ENCODE peak calls at places on chromosomes 3 and 15, in five cellular contexts. J, S, U, H and P are unnamed samples. For H3K9me3, the result is how much of the 10 kb centered on the place peaks cover.

GRCh38 chr15:67531379-67532059 is 10.6 kb downstream of the C15orf61 start:
- DNase-seq in H (no peak), J (no peak), S (no peak), U (no peak), P (no peak)

GRCh38 chr15:87528873-87529272 is 727.7 kb downstream of the NTRK3 start:
- DNase-seq in H (no peak), J (no peak), U (no peak), S (no peak), P (no peak)

GRCh38 chr3:55622116-55622515 is 135.0 kb upstream of the WNT5A start:
- DNase-seq in H (no peak), J (no peak), S (no peak), U (no peak), P (no peak)

GRCh38 chr3:155963557-155963956 is 93.1 kb downstream of the GMPS start:
- DNase-seq in H (no peak), U (no peak), J (no peak), S (no peak), P (no peak)

GRCh38 chr3:195558602-195559001 is 15.5 kb upstream of the PPP1R2 start:
- DNase-seq in S (no peak), U (no peak), H (no peak), J (no peak), P (no peak)

GRCh38 chr3:53570709-53571108 is 76.3 kb downstream of the CACNA1D start:
- DNase-seq in U (peak), J (no peak), S (no peak), H (no peak), P (no peak)

GRCh38 chr3:77169844-77170243 is 129.9 kb downstream of the ROBO2 start:
- DNase-seq in H (no peak), U (no peak), S (no peak), J (no peak), P (no peak)

GRCh38 chr3:51530485-51530884 is 8.0 kb upstream of the RAD54L2 start:
- DNase-seq in U (no peak), H (no peak), S (no peak), J (no peak), P (no peak)

GRCh38 chr3:191141728-191142127 is 57.3 kb upstream of the OSTN start:
- DNase-seq in H (no peak), U (no peak), S (no peak), J (no peak), P (no peak)

GRCh38 chr3:36461588-36461987 is 81.3 kb downstream of the STAC start:
- DNase-seq in U (no peak), H (no peak), S (no peak), J (no peak), P (no peak)

GRCh38 chr15:66749841-66750575 is 48.0 kb downstream of the SMAD6 start:
- DNase-seq in S (no peak), J (no peak), H (no peak), U (peak), P (peak)

GRCh38 chr3:195762611-195763247 is 42.0 kb downstream of the MUC20 start:
- DNase-seq in J (no peak), H (no peak), U (no peak), S (no peak), P (no peak)

GRCh38 chr3:32996755-32997091 is 45.3 kb downstream of the CCR4 start:
- DNase-seq in H (no peak), S (no peak), J (no peak), U (no peak), P (no peak)

GRCh38 chr3:192031941-192032340 is 571.0 kb downstream of the PYDC2 start:
- DNase-seq in H (no peak), U (no peak), S (no peak), J (no peak), P (no peak)

GRCh38 chr3:44966795-44967278 is 9.1 kb downstream of the ZDHHC3 start:
- DNase-seq in U (no peak), H (peak), J (no peak), S (peak), P (no peak)

GRCh38 chr3:134228035-134228434 is 22.6 kb downstream of the RYK start:
- DNase-seq in H (no peak), U (no peak), J (no peak), S (no peak), P (no peak)
- H3K9me3 ChIP-seq in H (under half), U (under half), J (under half), S (under half), P (under half)

GRCh38 chr3:40534283-40534682 is 9.5 kb downstream of the ZNF621 start:
- DNase-seq in S (no peak), H (no peak), U (no peak), J (no peak), P (no peak)
- H3K9me3 ChIP-seq in S (under half), H (under half), U (under half), J (half or more), P (under half)

GRCh38 chr15:95365615-95366107 is 964.8 kb upstream of the NR2F2 start:
- DNase-seq in J (no peak), H (no peak), U (peak), S (no peak), P (no peak)

GRCh38 chr15:95371664-95372063 is 958.8 kb upstream of the NR2F2 start:
- DNase-seq in S (no peak), U (no peak), H (no peak), J (no peak), P (no peak)

GRCh38 chr15:95368211-95368610 is 962.3 kb upstream of the NR2F2 start:
- DNase-seq in J (no peak), H (no peak), U (peak), S (no peak), P (no peak)

GRCh38 chr15:95363636-95364035 is 966.9 kb upstream of the NR2F2 start:
- DNase-seq in H (no peak), S (no peak), U (no peak), J (no peak), P (no peak)

GRCh38 chr15:95369202-95369601 is 961.3 kb upstream of the NR2F2 start:
- DNase-seq in J (no peak), H (no peak), U (no peak), S (no peak), P (no peak)
- H3K9me3 ChIP-seq in J (under half), H (under half), U (under half), S (under half), P (under half)

GRCh38 chr3:138640537-138640936 is 32.0 kb downstream of the FAIM start:
- DNase-seq in H (no peak), U (no peak), J (no peak), S (no peak), P (no peak)
- H3K9me3 ChIP-seq in H (under half), U (under half), J (half or more), S (under half), P (under half)